ENCODE peak calls at places on chromosomes 4 and X, in seven cellular contexts. One of them, this sample, is unnamed.

GRCh38 chr4:76600447-76600846 is 165.4 kb downstream of the SHROOM3 start:
- DNase-seq in effector CD4-positive, alpha-beta T cell: no peak
- DNase-seq in immature natural killer cell: no peak
- DNase-seq in stimulated activated CD8-positive, alpha-beta memory T cell treated with anti-CD3 and anti-CD28 coated beads, Interleukin-7, amount 100 ng/mL, for 48 hours: no peak
- DNase-seq in stomach: no peak
- DNase-seq in GM04504: no peak
- DNase-seq in left ventricle myocardium superior: no peak
- DNase-seq in this sample: no peak

GRCh38 chr4:112523008-112523440 is 7.0 kb upstream of the NEUROG2 start:
- DNase-seq in effector CD4-positive, alpha-beta T cell: no peak
- DNase-seq in immature natural killer cell: peak; percentile 9
- DNase-seq in stimulated activated CD8-positive, alpha-beta memory T cell treated with anti-CD3 and anti-CD28 coated beads, Interleukin-7, amount 100 ng/mL, for 48 hours: no peak
- DNase-seq in stomach: no peak
- DNase-seq in GM04504: no peak
- DNase-seq in left ventricle myocardium superior: peak; percentile 41
- DNase-seq in this sample: no peak

GRCh38 chr4:7435411-7436095 is 823 bp upstream of the PSAPL1 start:
- DNase-seq in effector CD4-positive, alpha-beta T cell: no peak
- DNase-seq in immature natural killer cell: peak; percentile 77
- DNase-seq in stimulated activated CD8-positive, alpha-beta memory T cell treated with anti-CD3 and anti-CD28 coated beads, Interleukin-7, amount 100 ng/mL, for 48 hours: no peak
- DNase-seq in stomach: peak; percentile 42
- DNase-seq in GM04504: no peak
- DNase-seq in left ventricle myocardium superior: peak; percentile 19
- DNase-seq in this sample: no peak

GRCh38 chr4:81510643-81511189 is 39.0 kb upstream of the RASGEF1B start:
- DNase-seq in effector CD4-positive, alpha-beta T cell: no peak
- DNase-seq in immature natural killer cell: no peak
- DNase-seq in stimulated activated CD8-positive, alpha-beta memory T cell treated with anti-CD3 and anti-CD28 coated beads, Interleukin-7, amount 100 ng/mL, for 48 hours: no peak
- DNase-seq in stomach: no peak
- DNase-seq in GM04504: no peak
- DNase-seq in left ventricle myocardium superior: no peak
- DNase-seq in this sample: no peak

GRCh38 chrX:110402091-110402854 is 43.6 kb downstream of the RTL9 start:
- DNase-seq in effector CD4-positive, alpha-beta T cell: no peak
- DNase-seq in immature natural killer cell: no peak
- DNase-seq in stimulated activated CD8-positive, alpha-beta memory T cell treated with anti-CD3 and anti-CD28 coated beads, Interleukin-7, amount 100 ng/mL, for 48 hours: no peak
- DNase-seq in stomach: no peak
- DNase-seq in GM04504: no peak
- DNase-seq in left ventricle myocardium superior: peak; percentile 48
- DNase-seq in this sample: no peak

GRCh38 chr4:2432991-2433530 is 14.3 kb downstream of the CFAP99 start:
- DNase-seq in effector CD4-positive, alpha-beta T cell: no peak
- DNase-seq in immature natural killer cell: no peak
- DNase-seq in stimulated activated CD8-positive, alpha-beta memory T cell treated with anti-CD3 and anti-CD28 coated beads, Interleukin-7, amount 100 ng/mL, for 48 hours: no peak
- DNase-seq in stomach: no peak
- DNase-seq in GM04504: no peak
- DNase-seq in left ventricle myocardium superior: no peak
- DNase-seq in this sample: no peak

GRCh38 chr4:95362906-95363578 is 185.7 kb downstream of the UNC5C start:
- DNase-seq in effector CD4-positive, alpha-beta T cell: no peak
- DNase-seq in immature natural killer cell: no peak
- DNase-seq in stimulated activated CD8-positive, alpha-beta memory T cell treated with anti-CD3 and anti-CD28 coated beads, Interleukin-7, amount 100 ng/mL, for 48 hours: no peak
- DNase-seq in stomach: no peak
- DNase-seq in GM04504: no peak
- DNase-seq in left ventricle myocardium superior: no peak
- DNase-seq in this sample: no peak

GRCh38 chrX:21905976-21906375 is 34.5 kb upstream of the SMS start:
- DNase-seq in effector CD4-positive, alpha-beta T cell: no peak
- DNase-seq in immature natural killer cell: no peak
- DNase-seq in stimulated activated CD8-positive, alpha-beta memory T cell treated with anti-CD3 and anti-CD28 coated beads, Interleukin-7, amount 100 ng/mL, for 48 hours: no peak
- DNase-seq in stomach: no peak
- DNase-seq in GM04504: no peak
- DNase-seq in left ventricle myocardium superior: no peak
- DNase-seq in this sample: no peak

GRCh38 chrX:137353404-137353803 is 212.5 kb upstream of the ZIC3 start:
- DNase-seq in effector CD4-positive, alpha-beta T cell: no peak
- DNase-seq in immature natural killer cell: no peak
- DNase-seq in stimulated activated CD8-positive, alpha-beta memory T cell treated with anti-CD3 and anti-CD28 coated beads, Interleukin-7, amount 100 ng/mL, for 48 hours: no peak
- DNase-seq in stomach: no peak
- DNase-seq in GM04504: no peak
- DNase-seq in left ventricle myocardium superior: no peak
- DNase-seq in this sample: no peak

GRCh38 chr4:82801910-82802521 is 3.4 kb upstream of the SCD5 start:
- DNase-seq in effector CD4-positive, alpha-beta T cell: no peak
- DNase-seq in immature natural killer cell: no peak
- DNase-seq in stimulated activated CD8-positive, alpha-beta memory T cell treated with anti-CD3 and anti-CD28 coated beads, Interleukin-7, amount 100 ng/mL, for 48 hours: no peak
- DNase-seq in stomach: peak; percentile 43
- DNase-seq in GM04504: no peak
- DNase-seq in left ventricle myocardium superior: no peak
- DNase-seq in this sample: no peak

This sample was measured in progenitor cell of endocrine pancreas.